ENCODE peak calls at places on chromosomes 1 and 21, in eight cellular contexts. L is prostate gland, J is astrocyte, G is lower lobe of right lung, B is thoracic aorta, A is adrenal gland, Y is Panc1, X is mesenchymal stem cell. I is an unnamed sample. For H3K27me3, the result is how much of the 10 kb centered on the place peaks cover.

GRCh38 chr21:43306391-43306790 is 120.5 kb downstream of the SIK1 start:
- DNase-seq in L (no peak), B (no peak), Y (no peak), X (no peak), G (peak), J (no peak), A (no peak), I (peak)

GRCh38 chr1:156257711-156258110 is 9.9 kb upstream of the PAQR6 start:
- DNase-seq in G (no peak), X (no peak), L (no peak), Y (no peak), A (no peak), B (no peak), J (no peak), I (no peak)

GRCh38 chr1:46181343-46182260 is 5.3 kb upstream of the P3R3URF start:
- DNase-seq in B (no peak), Y (no peak), L (no peak), X (no peak), J (peak), A (no peak), G (no peak), I (no peak)

GRCh38 chr1:227748496-227749182 is 13.4 kb downstream of the SNAP47 start:
- DNase-seq in A (peak), X (no peak), L (no peak), Y (no peak), J (no peak), G (no peak), B (no peak), I (no peak)

GRCh38 chr1:172401907-172402306 is 18.6 kb upstream of the C1orf105 start:
- DNase-seq in L (no peak), X (no peak), B (no peak), J (no peak), A (no peak), Y (no peak), G (no peak), I (no peak)

GRCh38 chr1:65147424-65148177 is 402 bp upstream of the AK4 start:
- DNase-seq in L (peak), X (peak), Y (no peak), J (no peak), A (peak), G (peak), B (peak), I (peak)

GRCh38 chr21:45146801-45147200 is 72.4 kb downstream of the ADARB1 start:
- DNase-seq in B (no peak), Y (no peak), A (no peak), X (no peak), L (no peak), J (no peak), G (no peak), I (no peak)

GRCh38 chr1:110188116-110188618 is 21.9 kb upstream of the KCNC4 start:
- DNase-seq in J (no peak), A (peak), L (no peak), X (peak), Y (no peak), G (no peak), B (no peak), I (no peak)

GRCh38 chr1:205610036-205610435 is 21.8 kb downstream of the ELK4 start:
- DNase-seq in X (peak), J (peak), A (no peak), Y (no peak), L (no peak), G (no peak), B (no peak), I (no peak)

GRCh38 chr1:59761440-59761839 is 53.3 kb upstream of the HOOK1 start:
- DNase-seq in B (no peak), X (no peak), A (no peak), Y (no peak), J (no peak), G (no peak), L (no peak), I (no peak)

GRCh38 chr1:240909701-240910457 is 297.9 kb upstream of the GREM2 start:
- DNase-seq in L (no peak), X (no peak), B (no peak), J (no peak), G (no peak), A (no peak), Y (no peak), I (no peak)

GRCh38 chr1:58618303-58618702 is 41.3 kb upstream of the TACSTD2 start:
- DNase-seq in Y (no peak), G (peak), J (peak), X (peak), B (peak), L (peak), A (peak), I (peak)

GRCh38 chr21:42068256-42068545 is 2.9 kb upstream of the UMODL1 start:
- DNase-seq in G (no peak), Y (no peak), J (no peak), A (no peak), X (no peak), L (no peak), B (no peak), I (no peak)
- H3K27me3 ChIP-seq in G (under half), Y (under half), J (under half), A (under half), X (half or more), L (under half), B (under half), I (under half)

GRCh38 chr1:99627615-99628014 is 18.3 kb upstream of the PALMD start:
- DNase-seq in G (no peak), L (no peak), Y (no peak), X (no peak), B (no peak), J (no peak), A (no peak), I (no peak)

GRCh38 chr1:99634971-99635624 is 10.8 kb upstream of the PALMD start:
- DNase-seq in B (no peak), A (no peak), G (no peak), J (no peak), X (peak), Y (no peak), L (no peak), I (no peak)

DNA sequence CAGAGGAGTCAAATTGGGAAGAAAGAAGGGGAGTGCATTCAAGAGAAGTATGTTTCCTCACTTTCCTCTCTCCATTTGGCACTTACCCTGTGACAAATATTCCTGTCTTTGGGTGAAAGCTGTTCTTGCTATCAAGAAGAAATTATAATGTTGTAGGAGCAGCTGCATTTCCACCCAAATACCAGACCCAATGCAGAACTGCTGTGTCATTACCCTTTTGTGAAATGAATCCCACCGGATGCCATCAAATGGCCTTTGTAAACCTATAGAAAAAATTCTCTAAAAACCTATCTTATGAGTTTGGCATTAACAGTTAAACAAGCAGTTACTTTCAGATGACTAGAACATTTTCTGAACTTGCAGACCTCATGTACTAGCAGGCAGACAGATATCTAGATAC is 16.7 kb upstream of the PALMD start:
- DNase-seq in L (no peak), G (no peak), B (no peak), Y (no peak), J (no peak), A (no peak), X (no peak), I (no peak)
- H3K4me3 ChIP-seq in L (no peak), G (no peak), B (no peak), Y (no peak), J (no peak), A (no peak), X (no peak), I (no peak)

DNA sequence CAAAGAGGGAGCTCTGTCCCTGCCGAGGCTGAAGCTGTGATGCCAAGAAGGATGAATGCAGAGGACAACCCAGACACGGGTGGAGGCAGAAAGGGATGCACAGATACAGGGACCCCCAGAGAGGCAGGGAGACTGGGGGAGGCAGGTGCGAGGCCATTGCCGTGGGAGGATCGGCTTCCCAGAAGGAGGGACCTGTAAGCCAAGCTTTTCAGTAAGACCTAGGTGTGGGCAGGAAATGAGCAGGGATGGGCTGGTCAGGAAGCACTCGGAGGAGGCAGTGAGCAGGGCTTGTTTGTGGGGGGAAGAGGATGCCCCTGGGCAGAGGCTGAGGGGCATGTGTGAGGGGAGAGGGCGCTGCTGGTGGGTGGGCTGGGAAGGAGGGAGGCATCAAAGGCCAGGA is 67.7 kb upstream of the WNT4 start:
- DNase-seq in B (no peak), J (no peak), A (no peak), L (no peak), X (no peak), G (no peak), Y (no peak), I (peak)
- H3K27me3 ChIP-seq in B (under half), J (half or more), A (under half), L (under half), X (half or more), G (half or more), Y (under half), I (under half)

DNA sequence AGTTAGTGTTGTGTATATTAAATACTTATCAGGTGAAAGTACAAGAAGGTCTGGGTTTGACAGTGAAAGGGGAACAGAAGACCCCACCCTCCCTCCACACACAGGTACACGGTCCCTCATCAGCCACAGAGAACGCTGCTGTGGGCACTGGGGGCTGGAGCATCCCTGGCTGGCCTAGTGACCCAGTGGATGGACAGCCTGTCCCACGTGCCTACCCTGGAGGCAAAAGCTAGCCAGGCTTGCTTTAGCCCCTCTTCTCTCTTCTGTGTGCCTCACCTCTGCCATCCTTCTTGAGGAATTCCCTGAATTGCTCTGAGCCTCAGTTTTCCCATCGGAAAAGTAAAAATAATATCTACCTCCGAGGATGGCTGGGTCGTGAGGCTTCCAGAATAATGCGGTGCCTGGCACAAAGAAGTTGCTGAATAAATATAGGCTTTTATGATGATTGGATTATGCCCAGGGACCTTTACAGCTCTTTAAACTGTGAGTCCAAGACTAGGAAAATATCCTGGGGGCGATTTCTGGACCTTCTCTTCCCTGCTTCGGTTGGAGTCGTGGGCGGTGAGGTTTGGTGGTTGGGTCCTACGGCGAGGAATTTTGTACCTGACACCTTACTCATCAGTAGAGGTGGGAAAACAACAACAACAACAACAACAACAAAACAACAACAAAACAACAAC is 918 bp downstream of the IFNLR1 start:
- DNase-seq in Y (no peak), X (no peak), J (no peak), G (no peak), A (no peak), B (no peak), L (peak), I (no peak)
- H3K4me3 ChIP-seq in Y (peak), X (no peak), J (no peak), G (peak), A (peak), B (no peak), L (peak), I (peak)

GRCh38 chr1:20345419-20345818 is 54.7 kb downstream of the VWA5B1 start:
- DNase-seq in B (no peak), J (no peak), Y (no peak), L (no peak), X (no peak), A (no peak), G (no peak), I (no peak)

GRCh38 chr1:20344738-20345137 is 54.1 kb downstream of the VWA5B1 start:
- DNase-seq in X (no peak), B (no peak), Y (no peak), A (no peak), J (no peak), G (no peak), L (no peak), I (no peak)

GRCh38 chr1:20347699-20348098 is 57.0 kb downstream of the VWA5B1 start:
- DNase-seq in X (no peak), J (no peak), Y (no peak), A (no peak), G (no peak), L (no peak), B (no peak), I (no peak)

GRCh38 chr1:20348326-20348910 is 57.7 kb downstream of the VWA5B1 start:
- DNase-seq in L (no peak), X (no peak), G (no peak), B (no peak), A (no peak), Y (no peak), J (no peak), I (no peak)

GRCh38 chr1:20346433-20346832 is 55.8 kb downstream of the VWA5B1 start:
- DNase-seq in X (no peak), A (no peak), J (no peak), Y (no peak), G (no peak), B (no peak), L (no peak), I (no peak)
- H3K27me3 ChIP-seq in X (half or more), A (under half), J (under half), Y (under half), G (under half), B (under half), L (under half), I (under half)

GRCh38 chr1:231072502-231072901 is 32.4 kb upstream of the FAM89A start:
- DNase-seq in B (no peak), A (no peak), X (no peak), G (no peak), Y (no peak), L (no peak), J (no peak), I (no peak)
- H3K4me3 ChIP-seq in B (no peak), A (no peak), X (no peak), G (no peak), Y (no peak), L (no peak), J (no peak), I (no peak)

GRCh38 chr1:233440952-233441401 is 113.5 kb downstream of the MAP3K21 start:
- DNase-seq in G (no peak), A (peak), J (peak), L (peak), B (no peak), Y (peak), X (peak), I (no peak)

GRCh38 chr1:233439721-233440120 is 112.2 kb downstream of the MAP3K21 start:
- DNase-seq in A (no peak), X (no peak), Y (no peak), J (peak), B (no peak), G (no peak), L (no peak), I (no peak)

GRCh38 chr1:233443040-233443439 is 115.5 kb downstream of the MAP3K21 start:
- DNase-seq in G (no peak), J (peak), Y (no peak), B (no peak), A (peak), L (no peak), X (no peak), I (no peak)

GRCh38 chr1:233442392-233442791 is 114.9 kb downstream of the MAP3K21 start:
- DNase-seq in A (no peak), L (no peak), Y (no peak), J (peak), B (no peak), G (no peak), X (no peak), I (no peak)

GRCh38 chr1:233441981-233442380 is 114.5 kb downstream of the MAP3K21 start:
- DNase-seq in G (no peak), Y (no peak), B (no peak), J (peak), A (no peak), L (no peak), X (no peak), I (no peak)
- H3K27me3 ChIP-seq in G (under half), Y (under half), B (under half), J (under half), A (under half), L (under half), X (under half), I (under half)

GRCh38 chr21:16318651-16319300 is 589.0 kb downstream of the USP25 start:
- DNase-seq in B (no peak), X (no peak), Y (no peak), L (no peak), G (no peak), A (no peak), J (no peak), I (no peak)

GRCh38 chr21:16323586-16323985 is 593.8 kb downstream of the USP25 start:
- DNase-seq in X (no peak), G (no peak), Y (no peak), J (peak), A (no peak), L (no peak), B (no peak), I (no peak)

GRCh38 chr21:16324630-16325029 is 594.8 kb downstream of the USP25 start:
- DNase-seq in Y (no peak), X (no peak), J (no peak), B (no peak), L (no peak), G (no peak), A (no peak), I (no peak)

GRCh38 chr21:16320110-16320509 is 590.3 kb downstream of the USP25 start:
- DNase-seq in L (no peak), Y (no peak), X (no peak), A (no peak), G (no peak), J (no peak), B (no peak), I (no peak)

DNA sequence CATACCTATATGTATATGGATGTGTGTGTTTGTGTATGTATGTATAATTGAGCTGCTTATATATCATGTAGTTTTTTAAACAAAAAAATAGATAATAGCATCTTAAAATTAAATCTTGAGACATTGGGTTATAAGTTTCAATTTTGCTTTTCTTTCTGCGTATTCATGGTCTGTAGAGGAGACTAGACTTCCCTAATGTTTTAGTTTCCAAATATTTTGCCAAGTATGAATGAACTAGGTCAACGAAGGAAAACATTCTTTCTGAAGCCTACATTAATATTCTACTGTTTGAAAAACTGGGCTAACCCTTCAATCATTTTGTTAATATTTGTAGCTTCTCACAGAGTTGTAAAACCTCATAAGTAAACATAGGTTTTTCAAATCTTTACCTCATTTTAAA is 592.6 kb downstream of the USP25 start:
- DNase-seq in X (no peak), J (peak), L (no peak), A (no peak), Y (no peak), G (no peak), B (no peak), I (no peak)
- H3K4me3 ChIP-seq in X (no peak), J (no peak), L (no peak), A (no peak), Y (no peak), G (no peak), B (peak), I (no peak)

GRCh38 chr1:17841944-17842343 is 86.8 kb downstream of the ACTL8 start:
- DNase-seq in L (no peak), Y (no peak), G (no peak), J (no peak), A (no peak), X (no peak), B (no peak), I (no peak)

GRCh38 chr1:17842686-17843085 is 87.6 kb downstream of the ACTL8 start:
- DNase-seq in J (no peak), G (no peak), X (no peak), L (no peak), A (no peak), Y (no peak), B (no peak), I (no peak)

GRCh38 chr1:17849216-17849615 is 94.1 kb downstream of the ACTL8 start:
- DNase-seq in A (no peak), J (no peak), Y (no peak), L (no peak), G (no peak), X (no peak), B (no peak), I (no peak)

GRCh38 chr1:17844146-17844826 is 89.2 kb downstream of the ACTL8 start:
- DNase-seq in X (no peak), A (no peak), G (no peak), L (no peak), Y (no peak), B (no peak), J (no peak), I (no peak)

GRCh38 chr1:17845583-17845982 is 90.5 kb downstream of the ACTL8 start:
- DNase-seq in Y (no peak), L (no peak), A (no peak), J (no peak), X (no peak), G (no peak), B (no peak), I (no peak)
- H3K27me3 ChIP-seq in Y (under half), L (under half), A (under half), J (under half), X (under half), G (under half), B (under half), I (under half)

DNA sequence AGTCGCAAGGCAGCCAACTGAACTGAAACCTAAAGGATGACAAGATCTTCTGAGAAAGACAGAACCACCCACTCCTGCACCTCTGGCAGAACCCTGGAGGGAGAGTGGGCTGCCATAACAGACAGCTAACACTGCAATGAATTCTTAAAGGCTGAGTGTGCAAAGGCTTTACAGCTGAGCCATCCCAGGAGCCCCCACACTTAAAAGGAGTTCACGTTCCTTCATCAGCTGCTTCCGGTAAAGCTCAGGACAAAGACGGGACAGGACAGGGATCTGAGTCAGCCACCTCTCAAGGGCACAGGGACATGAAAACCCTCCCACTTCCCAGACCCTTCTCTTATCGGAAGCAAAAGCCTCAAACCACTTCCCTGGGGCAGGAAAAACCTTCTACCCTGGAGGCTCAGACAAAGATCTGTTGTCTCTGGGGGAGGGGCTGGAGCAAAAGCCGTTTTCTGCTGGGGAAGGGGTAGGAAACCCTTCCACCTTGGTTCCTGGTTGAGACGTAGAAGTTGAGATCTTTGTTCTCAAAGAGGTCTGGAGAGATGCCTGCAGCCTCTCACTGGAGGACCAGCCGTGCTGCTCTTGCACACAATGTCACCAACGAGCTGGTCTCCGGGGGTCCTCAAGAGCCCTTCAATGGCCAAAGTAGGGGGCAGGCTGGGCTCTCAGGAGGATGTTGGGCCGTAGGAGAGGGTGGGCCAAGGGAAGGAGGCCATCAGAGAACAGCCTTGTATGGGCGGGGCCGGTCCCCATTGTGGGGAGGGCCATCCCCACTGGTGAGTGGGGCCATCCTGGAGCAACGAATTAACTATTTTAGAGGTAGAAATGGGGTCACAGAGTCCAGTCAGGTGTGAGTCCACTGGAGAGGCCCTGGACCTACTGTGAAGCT is 452.4 kb downstream of the PTPRU start:
- DNase-seq in Y (no peak), A (no peak), G (no peak), B (no peak), J (peak), L (no peak), X (peak), I (no peak)
- H3K4me3 ChIP-seq in Y (no peak), A (no peak), G (no peak), B (no peak), J (peak), L (no peak), X (no peak), I (no peak)

I was measured in left lung.